ENCODE peak calls at places on chromosomes 12 and 14, in four cellular contexts. R, K, N and H are unnamed samples.

GRCh38 chr12:131131808-131132117 is 178.1 kb downstream of the ADGRD1 start:
- DNase-seq in R (no peak), K (no peak), N (no peak), H (no peak)

GRCh38 chr14:22598896-22599244 is 770 bp downstream of the ABHD4 start:
- DNase-seq in R (peak), K (no peak), N (no peak), H (peak)

GRCh38 chr12:14841761-14842160 is 1.6 kb downstream of the ART4 start:
- DNase-seq in R (peak), K (no peak), N (no peak), H (no peak)

GRCh38 chr12:106139422-106140141 is 828 bp upstream of the NUAK1 start:
- DNase-seq in R (peak), K (peak), N (no peak), H (peak)

GRCh38 chr12:28998662-28999120 is 150.4 kb upstream of the FAR2 start:
- DNase-seq in R (peak), K (no peak), N (no peak), H (no peak)

GRCh38 chr12:11863478-11863906 is 207.2 kb upstream of the BCL2L14 start:
- DNase-seq in R (peak), K (no peak), N (no peak), H (no peak)

GRCh38 chr14:63438065-63438757 is 105.0 kb downstream of the PPP2R5E start:
- DNase-seq in R (peak), K (no peak), N (no peak), H (no peak)

GRCh38 chr12:102376251-102376747 is 104.1 kb downstream of the IGF1 start:
- DNase-seq in R (peak), K (no peak), N (no peak), H (no peak)

GRCh38 chr12:88298761-88299242 is 156.7 kb downstream of the TMTC3 start:
- DNase-seq in R (no peak), K (no peak), N (peak), H (no peak)

GRCh38 chr14:79534703-79535353 is 676.5 kb downstream of the DIO2 start:
- DNase-seq in R (no peak), K (no peak), N (no peak), H (no peak)

GRCh38 chr12:85573635-85574214 is 262.5 kb downstream of the RASSF9 start:
- DNase-seq in R (no peak), K (no peak), N (no peak), H (no peak)

GRCh38 chr12:113149361-113150150 is at the start of gene CFAP73:
- DNase-seq in R (peak), K (peak), N (no peak), H (no peak)

GRCh38 chr14:22837750-22838538 is 1.6 kb downstream of the MMP14 start:
- DNase-seq in R (peak), K (peak), N (no peak), H (no peak)

GRCh38 chr14:75147423-75148071 is 20.7 kb upstream of the NEK9 start:
- DNase-seq in R (peak), K (peak), N (no peak), H (peak)

GRCh38 chr14:69850736-69851112 is 28.5 kb upstream of the SMOC1 start:
- DNase-seq in R (no peak), K (no peak), N (no peak), H (no peak)

GRCh38 chr14:32404784-32405573 is 75.9 kb downstream of the AKAP6 start:
- DNase-seq in R (no peak), K (no peak), N (no peak), H (no peak)

GRCh38 chr12:59036973-59037807 is 116.9 kb upstream of the LRIG3 start:
- DNase-seq in R (peak), K (no peak), N (no peak), H (no peak)

GRCh38 chr14:75430106-75430505 is 2.3 kb downstream of the JDP2 start:
- DNase-seq in R (peak), K (peak), N (no peak), H (no peak)

GRCh38 chr12:12612403-12612802 is 727 bp downstream of the CREBL2 start:
- DNase-seq in R (peak), K (no peak), N (no peak), H (no peak)

GRCh38 chr14:71169861-71170260 is 262.6 kb downstream of the PCNX1 start:
- DNase-seq in R (no peak), K (no peak), N (no peak), H (no peak)

GRCh38 chr12:53514626-53515290 is 7.5 kb upstream of the NPFF start:
- DNase-seq in R (no peak), K (no peak), N (no peak), H (no peak)

GRCh38 chr12:120453060-120453761 is 7.0 kb downstream of the GATC start:
- DNase-seq in R (no peak), K (no peak), N (no peak), H (no peak)

GRCh38 chr12:47067778-47068431 is 11.5 kb upstream of the PCED1B start:
- DNase-seq in R (no peak), K (no peak), N (no peak), H (no peak)